ENCODE peak calls at places on chromosomes 4 and X, in eight cellular contexts. W is tibial nerve; N is KBM-7; L is breast epithelium; J is ovary; B is fibroblast of pulmonary artery; G is NCI-H1694; R is stimulated activated CD4-positive, alpha-beta T cell treated with anti-CD3 and anti-CD28 coated beads, Interleukin-4, amount 100 ng/mL, for 24 hours. K is an unnamed sample.
A peak's percentile ranks its signal among the peaks of the same experiment; 100 is the strongest.

GRCh38 chrX:18075603-18076002 is 145.1 kb downstream of the BEND2 start:
- DNase-seq in N (no peak), L (no peak), B (no peak), W (no peak), R (no peak), G (no peak), J (no peak), K (no peak)

GRCh38 chr4:122765702-122766352 is 33.3 kb downstream of the BBS12 start:
- DNase-seq in B (peak; percentile 90), J (no peak), L (no peak), W (no peak), R (no peak), G (no peak), N (no peak), K (no peak)

GRCh38 chr4:20044502-20044911 is 207.2 kb upstream of the SLIT2 start:
- DNase-seq in W (no peak), R (no peak), J (no peak), G (no peak), L (no peak), B (peak; percentile 53), N (no peak), K (no peak)

GRCh38 chr4:102180080-102180479 is 165.2 kb downstream of the SLC39A8 start:
- DNase-seq in B (peak; percentile 58), R (no peak), G (no peak), L (no peak), W (no peak), J (no peak), N (no peak), K (no peak)

GRCh38 chr4:150255610-150256580 is 177.7 kb downstream of the DCLK2 start:
- DNase-seq in G (no peak), R (no peak), L (no peak), J (no peak), N (no peak), W (no peak), B (no peak), K (no peak)

GRCh38 chrX:110692876-110693275 is 102.7 kb downstream of the CHRDL1 start:
- DNase-seq in G (no peak), B (no peak), W (no peak), R (no peak), J (no peak), N (no peak), L (no peak), K (no peak)

GRCh38 chr4:45199736-45200135 is 473.4 kb upstream of the GNPDA2 start:
- DNase-seq in L (no peak), B (no peak), J (no peak), N (no peak), G (no peak), R (no peak), W (no peak), K (no peak)

GRCh38 chrX:124194209-124194608 is 138.3 kb upstream of the TEX13D start:
- DNase-seq in R (no peak), W (no peak), G (no peak), L (no peak), N (no peak), B (peak; percentile 7), J (no peak), K (peak; percentile 38)

GRCh38 chr4:169314906-169315305 is 44.1 kb upstream of the SH3RF1 start:
- DNase-seq in N (no peak), R (no peak), B (peak; percentile 68), G (peak; percentile 75), L (peak; percentile 43), J (peak; percentile 78), W (peak; percentile 29), K (peak; percentile 76)

GRCh38 chr4:185222598-185222997 is 13.2 kb downstream of the SNX25 start:
- DNase-seq in W (no peak), G (no peak), L (no peak), R (no peak), B (no peak), N (no peak), J (no peak), K (no peak)

GRCh38 chr4:185304944-185305690 is 90.6 kb downstream of the LRP2BP start:
- DNase-seq in N (peak; percentile 55), W (no peak), R (peak; percentile 14), B (peak; percentile 26), J (no peak), G (peak; percentile 15), L (no peak), K (peak; percentile 13)

GRCh38 chr4:7540654-7541413 is 106.1 kb upstream of the PSAPL1 start:
- DNase-seq in J (no peak), R (no peak), B (no peak), W (no peak), N (no peak), G (no peak), L (no peak), K (no peak)

GRCh38 chrX:1511829-1512228 is 25.2 kb downstream of the P2RY8 start:
- DNase-seq in L (no peak), J (no peak), R (no peak), W (no peak), G (no peak), B (no peak), N (no peak), K (no peak)

GRCh38 chrX:48468693-48469691 is 1.1 kb downstream of the SLC38A5 start:
- DNase-seq in L (no peak), W (no peak), G (no peak), J (no peak), N (peak; percentile 80), R (peak; percentile 52), B (no peak), K (no peak)

GRCh38 chrX:19956923-19957322 is 33.9 kb downstream of the BCLAF3 start:
- DNase-seq in W (peak; percentile 8), N (no peak), G (no peak), R (no peak), J (no peak), L (no peak), B (no peak), K (peak; percentile 11)

GRCh38 chr4:36208884-36209473 is 35.3 kb downstream of the ARAP2 start:
- DNase-seq in L (no peak), J (no peak), G (no peak), W (no peak), B (no peak), N (no peak), R (no peak), K (no peak)

GRCh38 chr4:111780965-111781364 is 364.3 kb upstream of the FAM241A start:
- DNase-seq in J (no peak), R (no peak), L (no peak), G (no peak), B (no peak), N (no peak), W (no peak), K (no peak)

GRCh38 chr4:68132342-68132741 is 2.7 kb upstream of the TMPRSS11F start:
- DNase-seq in B (no peak), J (no peak), L (no peak), W (no peak), R (no peak), G (no peak), N (no peak), K (no peak)

GRCh38 chr4:182894681-182895275 is 22.4 kb downstream of the DCTD start:
- DNase-seq in R (no peak), W (no peak), G (no peak), J (no peak), B (no peak), N (no peak), L (no peak), K (no peak)

GRCh38 chr4:146654976-146655761 is 16.5 kb downstream of the POU4F2 start:
- DNase-seq in B (peak; percentile 25), L (no peak), N (no peak), R (no peak), J (no peak), W (no peak), G (no peak), K (no peak)

GRCh38 chrX:121782976-121783375 is 735.6 kb downstream of the GLUD2 start:
- DNase-seq in R (no peak), W (no peak), B (no peak), J (no peak), L (no peak), N (no peak), G (no peak), K (no peak)

GRCh38 chrX:130699618-130700017 is 203.4 kb downstream of the ENOX2 start:
- DNase-seq in R (no peak), J (no peak), W (no peak), B (no peak), L (no peak), N (no peak), G (no peak), K (no peak)

GRCh38 chrX:6660567-6661252 is 125.8 kb upstream of the VCX3A start:
- DNase-seq in N (no peak), W (no peak), B (no peak), G (no peak), R (no peak), L (no peak), J (no peak), K (no peak)

GRCh38 chrX:52280812-52281211 is 88.0 kb upstream of the XAGE2 start:
- DNase-seq in W (no peak), N (peak; percentile 79), B (no peak), L (no peak), G (no peak), R (no peak), J (no peak), K (no peak)

GRCh38 chrX:13463608-13464007 is 105.8 kb upstream of the EGFL6 start:
- DNase-seq in B (peak; percentile 90), J (no peak), W (peak; percentile 52), R (no peak), G (peak; percentile 75), L (no peak), N (peak; percentile 78), K (no peak)

GRCh38 chrX:39764441-39764914 is 333.3 kb downstream of the BCOR start:
- DNase-seq in R (no peak), G (no peak), W (no peak), J (no peak), N (no peak), B (peak; percentile 55), L (no peak), K (no peak)

GRCh38 chrX:86133761-86134160 is 14.5 kb upstream of the DACH2 start:
- DNase-seq in N (peak; percentile 12), G (peak; percentile 0), B (peak; percentile 20), J (no peak), L (no peak), R (no peak), W (no peak), K (no peak)

GRCh38 chr4:98092833-98093439 is 50.3 kb downstream of the STPG2 start:
- DNase-seq in L (no peak), J (no peak), G (peak; percentile 9), N (no peak), B (peak; percentile 38), R (no peak), W (no peak), K (no peak)

GRCh38 chr4:110163327-110164070 is 34.9 kb downstream of the ELOVL6 start:
- DNase-seq in L (no peak), W (no peak), R (no peak), J (no peak), B (peak; percentile 58), G (no peak), N (no peak), K (no peak)

GRCh38 chr4:8296491-8296890 is 26.9 kb downstream of the HTRA3 start:
- DNase-seq in L (no peak), G (no peak), J (peak; percentile 13), R (no peak), W (no peak), B (no peak), N (no peak), K (no peak)

GRCh38 chr4:73978886-73979285 is 2.9 kb downstream of the PF4 start:
- DNase-seq in G (no peak), J (no peak), L (no peak), B (peak; percentile 85), W (no peak), R (no peak), N (no peak), K (no peak)

GRCh38 chrX:56319165-56319564 is 87.0 kb downstream of the KLF8 start:
- DNase-seq in N (no peak), W (no peak), R (no peak), J (no peak), B (no peak), G (no peak), L (no peak), K (no peak)

GRCh38 chrX:24380273-24381036 is 20.0 kb downstream of the SUPT20HL1 start:
- DNase-seq in J (no peak), B (no peak), N (no peak), R (no peak), W (peak; percentile 20), G (no peak), L (no peak), K (no peak)

GRCh38 chrX:137151403-137151802 is 117.6 kb upstream of the GPR101 start:
- DNase-seq in W (no peak), B (no peak), N (no peak), G (no peak), L (no peak), J (no peak), R (no peak), K (no peak)

K was measured in heart right ventricle.